ENCODE peak calls at places on chromosomes 16 and 17, in ten cellular contexts. V is NCI-H187; F is NCI-H1436; A is GM12892; T is stimulated activated CD4-positive, alpha-beta T cell treated with anti-CD3 and anti-CD28 coated beads, Interleukin-1b, Interleukin-23, amount 100 ng/mL, for 1 hour; W is GM04504; Q is NCI-H2029; J is activated B cell treated with CpG ODN at 0.5 μM for 24 hours; O is HuH-7.5; E is mesothelial cell of epicardium. Y is an unnamed sample.
A peak's percentile ranks its signal among the peaks of the same experiment; 100 is the strongest.

GRCh38 chr16:67923414-67924127 is 8.1 kb downstream of the CTRL start:
- DNase-seq in V (no peak), F (no peak), A (no peak), T (no peak), W (no peak), Q (peak; percentile 72), J (no peak), O (no peak), E (no peak), Y (no peak)

GRCh38 chr17:4340914-4341615 is 25.4 kb downstream of the UBE2G1 start:
- DNase-seq in V (no peak), F (no peak), A (no peak), T (no peak), W (no peak), Q (no peak), J (no peak), O (no peak), E (no peak), Y (no peak)

GRCh38 chr16:70250748-70251650 is 741 bp downstream of the EXOSC6 start:
- DNase-seq in V (no peak), F (no peak), A (peak; percentile 51), T (no peak), W (no peak), Q (no peak), J (no peak), O (peak; percentile 76), E (peak; percentile 71), Y (no peak)

GRCh38 chr17:70204431-70204830 is 35.1 kb downstream of the KCNJ2 start:
- DNase-seq in V (no peak), F (no peak), A (no peak), T (no peak), W (no peak), Q (no peak), J (no peak), O (no peak), E (no peak), Y (no peak)

GRCh38 chr17:38660097-38661026 is 14.4 kb downstream of the EPOP start:
- DNase-seq in V (peak; percentile 19), F (no peak), A (no peak), T (no peak), W (no peak), Q (peak; percentile 51), J (no peak), O (no peak), E (no peak), Y (no peak)

GRCh38 chr16:4580245-4580644 is 24.1 kb downstream of the C16orf96 start:
- DNase-seq in V (no peak), F (no peak), A (no peak), T (no peak), W (no peak), Q (no peak), J (no peak), O (no peak), E (no peak), Y (no peak)

GRCh38 chr17:79174905-79175856 is 100.6 kb downstream of the ENGASE start:
- DNase-seq in V (no peak), F (no peak), A (no peak), T (no peak), W (no peak), Q (no peak), J (no peak), O (no peak), E (no peak), Y (no peak)

GRCh38 chr17:6639651-6640535 is 618 bp downstream of the KIAA0753 start:
- DNase-seq in V (no peak), F (no peak), A (no peak), T (no peak), W (no peak), Q (no peak), J (no peak), O (no peak), E (peak; percentile 64), Y (no peak)

GRCh38 chr17:73798111-73798748 is 154.0 kb upstream of the SDK2 start:
- DNase-seq in V (no peak), F (no peak), A (no peak), T (no peak), W (peak; percentile 81), Q (peak; percentile 44), J (no peak), O (peak; percentile 64), E (peak; percentile 36), Y (no peak)

GRCh38 chr17:21043296-21044232 is 753 bp upstream of the USP22 start:
- DNase-seq in V (peak; percentile 99), F (peak; percentile 100), A (no peak), T (peak; percentile 91), W (peak; percentile 97), Q (peak; percentile 94), J (peak; percentile 92), O (no peak), E (peak; percentile 96), Y (peak; percentile 81)

GRCh38 chr16:81937305-81938038 is 73.8 kb downstream of the SDR42E1 start:
- DNase-seq in V (peak; percentile 26), F (peak; percentile 59), A (no peak), T (no peak), W (no peak), Q (peak; percentile 30), J (no peak), O (no peak), E (no peak), Y (no peak)

GRCh38 chr17:13403982-13404931 is 197.5 kb downstream of the HS3ST3A1 start:
- DNase-seq in V (no peak), F (no peak), A (no peak), T (no peak), W (no peak), Q (no peak), J (no peak), O (no peak), E (no peak), Y (no peak)

GRCh38 chr17:19502517-19502916 is 31.1 kb upstream of the SLC47A1 start:
- DNase-seq in V (no peak), F (no peak), A (no peak), T (no peak), W (no peak), Q (no peak), J (no peak), O (no peak), E (no peak), Y (no peak)

GRCh38 chr16:83356266-83356665 is 451.5 kb upstream of the HSBP1 start:
- DNase-seq in V (peak; percentile 25), F (peak; percentile 54), A (peak; percentile 20), T (no peak), W (peak; percentile 35), Q (peak; percentile 35), J (no peak), O (peak; percentile 29), E (no peak), Y (no peak)

GRCh38 chr17:13704333-13704732 is 102.6 kb upstream of the HS3ST3A1 start:
- DNase-seq in V (no peak), F (no peak), A (no peak), T (no peak), W (peak; percentile 57), Q (no peak), J (no peak), O (no peak), E (no peak), Y (no peak)

GRCh38 chr17:51957746-51958145 is 200.8 kb downstream of the CA10 start:
- DNase-seq in V (no peak), F (no peak), A (no peak), T (no peak), W (no peak), Q (no peak), J (no peak), O (no peak), E (no peak), Y (no peak)

GRCh38 chr16:10317425-10318001 is 68.3 kb upstream of the ATF7IP2 start:
- DNase-seq in V (no peak), F (no peak), A (no peak), T (no peak), W (no peak), Q (no peak), J (no peak), O (no peak), E (no peak), Y (no peak)

GRCh38 chr17:45230787-45231480 is 9.2 kb downstream of the FMNL1 start:
- DNase-seq in V (no peak), F (peak; percentile 22), A (no peak), T (no peak), W (no peak), Q (no peak), J (no peak), O (no peak), E (no peak), Y (no peak)

GRCh38 chr17:74968361-74968780 is 4.2 kb downstream of the HID1 start:
- DNase-seq in V (no peak), F (no peak), A (no peak), T (no peak), W (no peak), Q (no peak), J (no peak), O (no peak), E (no peak), Y (no peak)

GRCh38 chr17:77467513-77467912 is 326.7 kb downstream of the SEC14L1 start:
- DNase-seq in V (no peak), F (no peak), A (no peak), T (no peak), W (no peak), Q (no peak), J (no peak), O (no peak), E (no peak), Y (no peak)

GRCh38 chr16:15822957-15823356 is 33.9 kb downstream of the MYH11 start:
- DNase-seq in V (no peak), F (no peak), A (no peak), T (no peak), W (no peak), Q (no peak), J (no peak), O (no peak), E (no peak), Y (no peak)

GRCh38 chr16:29126057-29126494 is 141.2 kb downstream of the LAT start:
- DNase-seq in V (no peak), F (no peak), A (no peak), T (no peak), W (no peak), Q (no peak), J (no peak), O (no peak), E (no peak), Y (no peak)

GRCh38 chr16:2339521-2340484 is 725 bp downstream of the ABCA3 start:
- DNase-seq in V (peak; percentile 76), F (peak; percentile 39), A (peak; percentile 46), T (no peak), W (no peak), Q (peak; percentile 40), J (peak; percentile 55), O (peak; percentile 47), E (peak; percentile 61), Y (no peak)

GRCh38 chr17:81601525-81602120 is 35.3 kb downstream of the NPLOC4 start:
- DNase-seq in V (peak; percentile 20), F (peak; percentile 67), A (no peak), T (no peak), W (peak; percentile 60), Q (peak; percentile 33), J (no peak), O (peak; percentile 76), E (no peak), Y (no peak)

GRCh38 chr17:74176546-74177001 is 26.9 kb upstream of the RPL38 start:
- DNase-seq in V (peak; percentile 28), F (peak; percentile 90), A (no peak), T (no peak), W (no peak), Q (peak; percentile 65), J (no peak), O (peak; percentile 59), E (peak; percentile 77), Y (no peak)

GRCh38 chr17:79226037-79226436 is 151.4 kb downstream of the ENGASE start:
- DNase-seq in V (no peak), F (no peak), A (no peak), T (no peak), W (no peak), Q (no peak), J (no peak), O (no peak), E (no peak), Y (no peak)

GRCh38 chr16:29815032-29815721 is 775 bp upstream of the PAGR1 start:
- DNase-seq in V (no peak), F (peak; percentile 56), A (no peak), T (no peak), W (no peak), Q (no peak), J (no peak), O (no peak), E (no peak), Y (no peak)

GRCh38 chr16:78562156-78562555 is 462.7 kb downstream of the WWOX start:
- DNase-seq in V (no peak), F (no peak), A (no peak), T (no peak), W (no peak), Q (no peak), J (no peak), O (no peak), E (no peak), Y (no peak)

Y was measured in cortex of kidney.